ENCODE peak calls at places on chromosomes 16 and 17, in four cellular contexts. B, C, S and L are unnamed samples.

GRCh38 chr17:47957591-47958490 is at the start of gene PRR15L:
- DNase-seq in C (no peak), S (no peak), B (peak; percentile 94), L (no peak)

GRCh38 chr16:85256190-85256739 is 144.0 kb upstream of the CIBAR2 start:
- DNase-seq in C (no peak), B (no peak), S (no peak), L (no peak)

GRCh38 chr17:47905221-47905733 is 9.2 kb downstream of the SP2 start:
- DNase-seq in C (no peak), B (no peak), S (peak; percentile 92), L (no peak)

GRCh38 chr16:1498899-1499676 is 5.9 kb downstream of the TELO2 start:
- DNase-seq in B (no peak), C (peak; percentile 13), S (no peak), L (no peak)

GRCh38 chr16:65524997-65525396 is 403.1 kb upstream of the CDH11 start:
- DNase-seq in S (peak; percentile 79), B (no peak), C (no peak), L (no peak)

GRCh38 chr17:78717431-78717980 is 64.6 kb downstream of the CYTH1 start:
- DNase-seq in B (no peak), S (peak; percentile 64), C (no peak), L (no peak)

GRCh38 chr17:29571883-29572681 is 3.6 kb downstream of the TP53I13 start:
- DNase-seq in C (no peak), B (no peak), S (no peak), L (no peak)

GRCh38 chr16:19001788-19002187 is 18.1 kb downstream of the TMC7 start:
- DNase-seq in C (no peak), S (peak; percentile 51), B (no peak), L (no peak)

GRCh38 chr16:9123871-9124270 is 32.4 kb downstream of the HAPSTR1 start:
- DNase-seq in C (no peak), B (no peak), S (no peak), L (no peak)